ENCODE peak calls at places on chromosomes 3 and 15, in ten cellular contexts. Y, S, P, Z, L, T, Q, O, D and B are unnamed samples. For H3K27me3, the result is how much of the 10 kb centered on the place peaks cover.

GRCh38 chr3:48399387-48400172 is 27.6 kb downstream of the FBXW12 start:
- DNase-seq in Y (peak), S (peak), P (peak), Z (no peak), L (peak), T (no peak), Q (no peak), O (no peak), D (peak), B (no peak)

GRCh38 chr15:75130597-75131268 is 70.9 kb upstream of the C15orf39 start:
- DNase-seq in Y (no peak), S (no peak), P (no peak), Z (no peak), L (no peak), T (no peak), Q (peak), O (no peak), D (no peak), B (no peak)

GRCh38 chr3:141933421-141934300 is 57.2 kb downstream of the ATP1B3 start:
- DNase-seq in Y (no peak), S (no peak), P (no peak), Z (no peak), L (no peak), T (no peak), Q (no peak), O (no peak), D (no peak), B (no peak)

GRCh38 chr3:128649264-128649663 is 1.4 kb downstream of the RPN1 start:
- DNase-seq in Y (no peak), S (no peak), P (no peak), Z (no peak), L (no peak), T (no peak), Q (no peak), O (no peak), D (peak), B (no peak)

GRCh38 chr3:151686257-151686656 is 47.5 kb upstream of the AADACL2 start:
- DNase-seq in Y (no peak), S (no peak), P (no peak), Z (no peak), L (no peak), T (no peak), Q (no peak), O (peak), D (no peak), B (peak)

GRCh38 chr15:80582816-80583423 is 112.2 kb upstream of the ABHD17C start:
- DNase-seq in Y (no peak), S (no peak), P (no peak), Z (no peak), L (no peak), T (no peak), Q (no peak), O (no peak), D (no peak), B (no peak)

GRCh38 chr3:170278632-170279031 is 56.4 kb downstream of the PRKCI start:
- DNase-seq in Y (no peak), S (no peak), P (no peak), Z (no peak), L (no peak), T (no peak), Q (no peak), O (no peak), D (no peak), B (no peak)

GRCh38 chr3:180184806-180185205 is 148.1 kb upstream of the PEX5L start:
- DNase-seq in Y (no peak), S (no peak), P (no peak), Z (no peak), L (no peak), T (no peak), Q (no peak), O (no peak), D (no peak), B (no peak)

GRCh38 chr3:97817965-97818364 is 3.8 kb upstream of the CRYBG3 start:
- DNase-seq in Y (no peak), S (no peak), P (no peak), Z (no peak), L (no peak), T (no peak), Q (no peak), O (no peak), D (no peak), B (no peak)

GRCh38 chr3:159860727-159861126 is 127.9 kb upstream of the IL12A start:
- DNase-seq in Y (no peak), S (no peak), P (no peak), Z (no peak), L (no peak), T (no peak), Q (no peak), O (no peak), D (no peak), B (no peak)

GRCh38 chr3:159632847-159633246 is 355.8 kb upstream of the IL12A start:
- DNase-seq in Y (peak), S (no peak), P (no peak), Z (no peak), L (no peak), T (no peak), Q (no peak), O (no peak), D (peak), B (no peak)

GRCh38 chr3:37779289-37780152 is 82.2 kb upstream of the CTDSPL start:
- DNase-seq in Y (peak), S (peak), P (no peak), Z (peak), L (no peak), T (no peak), Q (peak), O (peak), D (peak), B (peak)

GRCh38 chr3:127421943-127422662 is 134.3 kb upstream of the PRR20G start:
- DNase-seq in Y (no peak), S (no peak), P (no peak), Z (no peak), L (peak), T (no peak), Q (no peak), O (no peak), D (no peak), B (no peak)

DNA sequence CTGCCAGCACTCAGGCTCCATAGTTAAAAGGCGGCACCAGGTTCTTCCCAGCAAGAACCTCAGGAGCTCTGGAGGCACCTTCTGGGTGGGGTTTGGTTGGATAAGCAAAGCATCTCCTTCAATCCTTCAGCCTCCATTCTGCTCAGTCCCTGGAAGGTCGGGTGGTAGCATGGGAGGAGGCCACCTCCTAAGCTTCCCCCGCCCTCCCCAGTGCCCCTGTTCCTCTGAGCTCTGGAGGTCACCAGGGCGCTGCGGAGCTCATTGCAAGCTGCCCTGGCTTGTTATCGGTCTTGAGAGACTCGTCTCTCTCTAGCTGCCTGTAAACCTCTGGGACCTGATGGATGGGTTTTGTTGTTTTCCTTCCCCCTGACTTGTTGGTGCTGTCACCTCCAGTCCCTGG is 124.8 kb downstream of the RPLP1 start:
- DNase-seq in Y (no peak), S (no peak), P (no peak), Z (no peak), L (no peak), T (no peak), Q (no peak), O (no peak), D (no peak), B (no peak)
- H3K27me3 ChIP-seq in Y (under half), S (under half), P (under half), Z (under half), L (under half), T (under half), Q (under half), O (under half), D (under half), B (under half)

GRCh38 chr3:195860456-195860855 is 47.9 kb downstream of the TNK2 start:
- DNase-seq in Y (no peak), S (no peak), P (no peak), Z (no peak), L (no peak), T (no peak), Q (no peak), O (no peak), D (no peak), B (no peak)

GRCh38 chr3:195866686-195867511 is 41.5 kb downstream of the TNK2 start:
- DNase-seq in Y (no peak), S (no peak), P (peak), Z (no peak), L (no peak), T (no peak), Q (no peak), O (no peak), D (no peak), B (no peak)

GRCh38 chr3:195859846-195860411 is 48.2 kb upstream of the MUC4 start:
- DNase-seq in Y (no peak), S (no peak), P (peak), Z (no peak), L (no peak), T (no peak), Q (no peak), O (no peak), D (no peak), B (no peak)

GRCh38 chr3:195865752-195866151 is 42.6 kb downstream of the TNK2 start:
- DNase-seq in Y (no peak), S (no peak), P (peak), Z (no peak), L (no peak), T (no peak), Q (no peak), O (no peak), D (no peak), B (no peak)

DNA sequence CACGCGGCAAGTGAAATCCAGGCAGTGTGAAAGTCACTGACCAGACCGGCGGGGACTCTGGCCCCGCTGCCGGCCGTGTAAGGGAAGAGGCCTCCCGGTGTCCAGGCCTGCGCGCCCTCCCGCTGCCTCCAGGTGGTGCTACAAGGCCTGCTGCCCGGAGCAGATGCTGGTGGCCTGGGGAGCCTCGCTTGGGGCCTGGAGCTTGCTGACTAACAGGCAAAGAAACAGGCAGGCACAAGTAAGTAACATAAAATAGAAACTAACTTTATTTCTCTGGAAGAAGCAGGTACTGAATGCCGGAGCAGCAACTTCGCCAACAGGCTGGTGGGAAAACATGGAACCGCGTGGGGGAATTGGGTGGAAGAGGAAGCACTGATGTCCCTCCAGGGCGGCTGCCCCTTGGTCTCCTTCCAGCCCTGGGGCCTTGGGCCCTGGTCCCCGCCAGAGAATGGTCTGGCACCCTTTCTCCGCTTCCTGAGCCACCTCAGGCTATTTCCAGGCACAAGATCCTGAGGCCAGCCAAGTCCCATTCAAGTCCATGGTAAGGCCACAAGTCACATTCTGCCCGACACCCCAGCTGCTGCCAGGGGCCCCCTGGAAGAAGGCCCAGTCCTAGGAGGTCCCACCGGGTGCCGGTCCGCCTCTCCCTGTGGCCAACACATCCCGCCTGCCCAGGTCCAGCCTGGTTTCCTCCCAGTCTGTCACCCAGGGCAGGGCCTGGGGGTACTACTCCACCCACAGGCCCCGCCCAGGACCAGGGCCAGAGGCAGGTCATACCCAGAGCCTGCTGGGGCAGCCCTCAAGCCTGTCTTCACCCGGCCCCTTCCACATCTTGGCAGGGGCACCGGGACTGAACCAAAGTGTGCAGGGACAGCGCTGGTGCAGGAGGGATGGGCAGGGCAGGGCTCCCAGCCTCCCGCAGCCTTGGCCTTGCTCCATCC is 45.0 kb downstream of the TNK2 start:
- DNase-seq in Y (peak), S (peak), P (peak), Z (peak), L (peak), T (peak), Q (peak), O (peak), D (peak), B (peak)
- H3K4me3 ChIP-seq in Y (no peak), S (no peak), P (no peak), Z (no peak), L (no peak), T (no peak), Q (no peak), O (no peak), D (no peak), B (no peak)

GRCh38 chr3:123449986-123450474 is 1.1 kb upstream of the ADCY5 start:
- DNase-seq in Y (no peak), S (peak), P (no peak), Z (peak), L (peak), T (peak), Q (no peak), O (peak), D (no peak), B (no peak)
- H3K27me3 ChIP-seq in Y (under half), S (under half), P (under half), Z (under half), L (under half), T (under half), Q (under half), O (under half), D (half or more), B (half or more)

GRCh38 chr3:137762674-137763593 is 1.2 kb upstream of the SOX14 start:
- DNase-seq in Y (no peak), S (peak), P (peak), Z (no peak), L (no peak), T (no peak), Q (no peak), O (no peak), D (no peak), B (no peak)
- H3K4me3 ChIP-seq in Y (no peak), S (peak), P (peak), Z (no peak), L (no peak), T (no peak), Q (no peak), O (no peak), D (no peak), B (no peak)

DNA sequence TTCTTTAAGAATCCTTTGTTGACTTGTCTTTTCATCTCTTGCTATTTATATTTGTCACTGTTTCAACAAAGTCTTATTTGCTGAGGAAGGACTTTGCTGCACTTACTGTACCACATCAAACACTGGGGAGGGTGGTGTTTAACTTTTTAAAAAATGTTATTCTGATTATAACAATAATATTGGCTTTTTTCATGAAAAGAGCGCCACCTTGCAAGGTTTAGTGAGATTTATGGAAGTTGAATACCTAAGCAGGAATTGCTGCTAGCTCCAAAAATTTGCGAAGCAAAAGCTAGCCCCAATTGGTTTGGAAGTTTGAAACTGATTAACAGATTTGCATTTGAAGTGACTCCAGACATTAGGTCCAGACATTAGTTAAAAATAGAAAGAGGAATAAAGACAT is 6.7 kb downstream of the ZIC1 start:
- DNase-seq in Y (no peak), S (no peak), P (no peak), Z (no peak), L (no peak), T (no peak), Q (no peak), O (no peak), D (peak), B (no peak)
- H3K27me3 ChIP-seq in Y (under half), S (half or more), P (half or more), Z (half or more), L (under half), T (half or more), Q (under half), O (half or more), D (half or more), B (under half)

DNA sequence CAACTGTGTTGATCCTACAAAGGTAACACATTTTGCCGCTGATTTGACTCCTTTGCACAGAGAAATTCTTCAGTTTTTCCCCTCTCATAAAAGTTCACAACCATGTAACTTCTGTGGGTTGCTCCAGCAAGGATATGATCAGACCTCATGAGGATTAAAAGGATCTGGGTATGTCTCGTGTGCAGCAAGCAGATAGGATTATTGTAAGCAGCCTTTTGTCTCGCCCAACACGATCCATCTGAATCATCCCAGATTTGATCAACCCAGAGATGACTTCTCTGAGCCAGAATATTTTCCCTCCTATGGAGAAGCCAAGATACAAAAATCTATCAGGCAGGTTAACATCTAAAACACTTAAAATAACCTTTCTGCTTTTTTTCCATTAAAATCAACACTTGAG is 12.8 kb upstream of the BNIP2 start:
- DNase-seq in Y (no peak), S (no peak), P (no peak), Z (no peak), L (no peak), T (no peak), Q (no peak), O (no peak), D (no peak), B (no peak)
- H3K4me3 ChIP-seq in Y (no peak), S (no peak), P (no peak), Z (no peak), L (no peak), T (no peak), Q (no peak), O (no peak), D (no peak), B (no peak)